ENCODE peak calls at places on chromosomes 12 and 14, in four cellular contexts. P, X, R and C are unnamed samples.
A peak's percentile ranks its signal among the peaks of the same experiment; 100 is the strongest.

GRCh38 chr12:48007206-48007605 is 2.9 kb upstream of the COL2A1 start:
- DNase-seq in P (no peak), X (no peak), R (no peak), C (no peak)

GRCh38 chr12:109020750-109021380 is at the start of gene SVOP:
- DNase-seq in R (peak; percentile 37), P (peak; percentile 18), X (no peak), C (peak; percentile 84)

GRCh38 chr12:123949118-123949774 is 23.4 kb downstream of the CCDC92 start:
- DNase-seq in R (no peak), X (no peak), P (no peak), C (no peak)

GRCh38 chr14:67413806-67414769 is 2.1 kb upstream of the PLEK2 start:
- DNase-seq in X (no peak), P (no peak), R (no peak), C (peak; percentile 67)

GRCh38 chr14:24944800-24945199 is 105.1 kb downstream of the STXBP6 start:
- DNase-seq in X (no peak), R (no peak), P (no peak), C (no peak)

GRCh38 chr14:78010688-78011087 is 159.5 kb upstream of the NRXN3 start:
- DNase-seq in X (no peak), R (no peak), P (no peak), C (no peak)

GRCh38 chr14:100022772-100023451 is 42.3 kb upstream of the EVL start:
- DNase-seq in X (no peak), R (no peak), P (no peak), C (peak; percentile 27)

GRCh38 chr12:71312767-71313375 is 126.7 kb upstream of the LGR5 start:
- DNase-seq in X (no peak), P (no peak), R (no peak), C (no peak)

GRCh38 chr12:25585662-25586061 is 32.6 kb upstream of the LMNTD1 start:
- DNase-seq in X (no peak), R (no peak), P (no peak), C (no peak)

GRCh38 chr12:105980048-105980447 is 158.7 kb downstream of the NUAK1 start:
- DNase-seq in R (no peak), X (no peak), P (no peak), C (no peak)

GRCh38 chr14:78698991-78699390 is 528.8 kb downstream of the NRXN3 start:
- DNase-seq in R (no peak), P (no peak), X (no peak), C (no peak)

GRCh38 chr14:93830753-93831461 is 42.6 kb upstream of the PRIMA1 start:
- DNase-seq in R (no peak), P (no peak), X (no peak), C (no peak)

GRCh38 chr14:93834739-93835383 is 46.6 kb upstream of the PRIMA1 start:
- DNase-seq in X (no peak), P (no peak), R (no peak), C (no peak)

GRCh38 chr14:93832076-93832475 is 43.8 kb upstream of the PRIMA1 start:
- DNase-seq in P (no peak), X (no peak), R (no peak), C (no peak)

GRCh38 chr14:93829839-93830481 is 41.7 kb upstream of the PRIMA1 start:
- DNase-seq in R (no peak), P (no peak), X (no peak), C (no peak)

DNA sequence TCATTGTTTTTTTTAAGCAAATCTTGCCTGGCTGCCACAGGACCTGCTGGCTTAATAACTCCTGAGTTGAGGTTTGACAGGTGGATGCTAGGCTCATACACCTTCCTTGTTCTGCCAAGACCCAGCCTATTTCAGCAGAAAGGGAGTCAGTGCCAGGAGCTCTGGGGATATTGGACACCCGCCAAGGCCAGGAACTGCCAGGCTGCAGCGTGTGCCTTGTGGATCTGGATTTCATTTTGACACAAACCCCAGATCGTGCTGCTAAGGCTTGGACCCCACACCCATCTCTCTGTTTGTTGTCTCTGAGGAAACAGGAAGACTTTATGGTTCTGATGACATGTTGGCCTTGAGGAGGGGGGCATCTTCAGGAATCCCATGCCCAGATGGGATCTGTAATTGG is 44.4 kb upstream of the PRIMA1 start:
- DNase-seq in P (no peak), R (no peak), X (no peak), C (no peak)
- TF ChIP-seq SPI1 in P (no peak), R (no peak), X (no peak), C (no peak)

DNA sequence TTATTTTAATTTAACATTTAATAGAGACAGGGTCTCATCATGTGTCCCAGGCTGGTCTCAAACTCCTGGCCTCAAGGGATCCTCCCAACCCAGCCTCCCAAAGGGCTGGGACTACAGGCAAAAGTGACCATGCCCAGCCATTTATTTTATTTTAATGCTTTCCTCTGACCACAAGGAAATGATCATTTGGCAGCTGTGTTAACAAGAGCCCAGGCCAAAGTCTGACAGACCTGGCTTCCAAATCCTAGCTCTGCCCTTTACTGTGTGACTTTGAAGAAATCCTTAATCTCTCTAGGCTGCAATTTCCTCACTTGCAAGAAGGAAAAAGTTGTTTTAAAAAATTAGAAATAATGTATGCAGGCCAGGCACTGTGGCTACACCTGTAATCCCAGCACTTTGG is 16.7 kb upstream of the GCH1 start:
- DNase-seq in R (no peak), P (no peak), X (no peak), C (no peak)
- TF ChIP-seq SPI1 in R (no peak), P (no peak), X (no peak), C (no peak)

GRCh38 chr12:94023879-94024278 is 124.5 kb upstream of the PLXNC1 start:
- DNase-seq in X (no peak), R (no peak), P (no peak), C (no peak)

GRCh38 chr12:94025730-94026129 is 122.6 kb upstream of the PLXNC1 start:
- DNase-seq in P (no peak), X (no peak), R (no peak), C (no peak)

GRCh38 chr12:94027561-94027960 is 120.8 kb upstream of the PLXNC1 start:
- DNase-seq in X (no peak), P (no peak), R (no peak), C (no peak)

GRCh38 chr12:94032368-94032767 is 116.0 kb upstream of the PLXNC1 start:
- DNase-seq in R (no peak), P (no peak), X (no peak), C (no peak)

GRCh38 chr12:94026566-94026965 is 121.8 kb upstream of the PLXNC1 start:
- DNase-seq in R (no peak), X (no peak), P (no peak), C (no peak)
- TF ChIP-seq SPI1 in R (no peak), X (no peak), P (no peak), C (no peak)

DNA sequence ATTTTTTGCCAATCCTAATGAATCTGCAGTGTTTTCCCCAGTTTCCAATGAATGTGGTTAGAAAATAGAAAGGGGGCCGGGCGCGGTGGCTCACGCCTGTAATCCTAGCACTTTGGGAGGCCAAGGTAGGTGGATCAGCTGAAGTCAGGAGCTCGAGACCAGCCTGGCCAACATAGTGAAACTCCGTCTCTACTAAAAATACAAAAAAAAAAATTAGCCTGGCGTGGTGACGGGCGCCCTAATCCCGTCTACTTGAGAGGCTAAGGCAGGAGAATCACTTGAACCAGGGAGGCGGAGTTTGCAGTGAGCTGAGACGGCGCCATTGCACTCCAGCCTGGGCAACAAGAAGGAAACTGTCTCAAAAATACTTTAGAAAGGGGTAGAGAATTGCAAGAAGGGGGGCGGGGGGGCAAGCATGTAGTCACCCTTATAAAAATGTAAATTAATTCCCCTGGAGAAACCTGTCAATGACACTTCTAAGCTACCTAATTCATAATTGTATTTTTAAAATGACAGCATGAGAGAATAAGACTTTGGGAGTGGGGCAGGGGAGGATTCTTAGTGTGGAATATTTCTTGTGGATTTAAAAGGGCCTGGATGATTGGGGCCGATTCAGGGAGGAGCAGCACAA is 1.7 kb downstream of the KLHDC2 start:
- DNase-seq in X (no peak), P (no peak), R (no peak), C (peak; percentile 16)
- TF ChIP-seq SPI1 in X (no peak), P (no peak), R (no peak), C (no peak)

DNA sequence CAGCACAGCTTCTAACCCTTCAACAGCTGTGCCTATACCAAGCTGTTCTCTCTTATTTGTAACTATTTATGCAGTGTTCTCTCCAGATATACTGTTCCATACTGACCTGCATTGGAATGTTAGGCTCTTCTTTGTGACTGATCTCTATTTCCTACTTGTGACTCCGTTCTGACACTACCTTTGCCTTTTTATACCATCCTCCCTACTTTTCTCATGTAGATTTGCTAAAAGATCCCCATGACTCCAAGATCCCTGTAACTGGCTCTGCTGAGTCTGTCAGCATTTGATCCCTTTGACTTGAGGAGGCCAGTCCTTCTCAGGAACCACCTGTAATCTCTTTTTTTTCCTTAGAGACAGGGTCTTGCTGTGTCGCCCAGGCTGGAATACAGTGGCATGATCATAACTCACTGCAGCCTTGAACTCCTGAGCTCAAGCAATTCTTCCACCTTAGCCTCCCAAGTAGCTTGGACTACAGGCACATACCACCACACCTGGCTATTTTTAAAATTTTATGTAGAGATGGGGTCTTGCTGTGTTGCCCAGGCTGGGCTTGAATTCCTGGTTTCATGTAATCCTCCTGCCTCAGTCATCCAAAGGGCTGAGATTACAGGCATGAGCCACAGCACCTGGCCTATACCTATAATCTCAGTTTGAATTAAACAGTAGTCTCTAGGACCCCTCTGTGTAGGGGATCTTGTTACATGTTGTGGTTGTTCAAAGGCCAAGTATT is 368.3 kb downstream of the ZFP36L1 start:
- DNase-seq in R (no peak), X (no peak), P (no peak), C (no peak)
- TF ChIP-seq SPI1 in R (no peak), X (no peak), P (no peak), C (no peak)

GRCh38 chr14:48582938-48583337 is 907.5 kb upstream of the MDGA2 start:
- DNase-seq in P (no peak), R (no peak), X (no peak), C (no peak)

GRCh38 chr14:48580692-48581091 is 905.3 kb upstream of the MDGA2 start:
- DNase-seq in P (no peak), X (no peak), R (no peak), C (no peak)

GRCh38 chr14:48586099-48586498 is 910.7 kb upstream of the MDGA2 start:
- DNase-seq in P (no peak), X (no peak), R (no peak), C (no peak)

GRCh38 chr14:48584031-48584430 is 908.6 kb upstream of the MDGA2 start:
- DNase-seq in P (no peak), R (no peak), X (no peak), C (no peak)
- TF ChIP-seq SPI1 in P (no peak), R (no peak), X (no peak), C (no peak)

DNA sequence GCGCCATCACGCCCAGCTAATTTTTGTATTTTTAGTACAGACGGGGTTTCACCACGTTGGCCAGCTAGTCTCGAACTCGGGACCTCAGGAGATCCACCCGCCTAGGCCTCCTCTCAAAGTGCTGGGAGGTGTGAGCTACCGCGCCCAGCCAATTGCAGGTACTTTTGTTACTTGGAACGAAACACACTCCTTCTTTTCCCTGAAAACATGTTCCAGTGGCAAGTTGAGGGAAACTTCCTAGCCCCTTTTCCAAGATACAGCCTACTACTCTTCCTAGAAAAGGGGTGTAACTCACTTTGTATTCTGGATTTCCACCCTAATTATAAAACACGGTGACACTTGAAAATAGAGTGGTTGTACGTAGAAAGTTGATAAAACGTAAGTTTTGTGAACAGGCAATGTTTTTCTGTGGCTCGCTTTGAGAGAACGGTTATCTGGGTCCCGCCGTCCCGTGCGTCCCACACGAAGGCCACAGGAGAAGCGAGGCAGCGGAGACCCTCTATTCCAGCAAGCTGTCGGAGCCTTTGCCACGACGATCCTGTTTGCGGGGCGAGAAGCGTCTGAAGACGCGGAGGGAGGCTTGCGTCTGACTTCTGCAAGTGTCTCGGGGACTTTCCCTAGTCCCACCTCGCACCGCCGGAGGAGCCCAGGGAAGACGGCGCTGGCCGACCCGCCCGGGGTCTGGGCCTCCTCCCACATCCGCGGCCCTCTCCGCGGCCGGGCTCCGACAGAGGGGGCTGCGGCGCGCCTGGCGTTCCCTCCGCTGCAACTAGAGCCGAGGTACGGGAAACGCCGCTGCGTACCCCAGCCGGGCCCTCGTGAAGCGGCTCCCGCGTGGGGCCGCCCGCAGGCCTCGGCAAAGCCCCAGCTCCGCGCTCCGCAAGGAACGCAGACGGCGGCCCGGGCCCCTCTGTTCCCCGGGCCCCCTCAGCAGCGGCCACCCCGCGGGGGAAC is 745 bp downstream of the CDCA4 start:
- DNase-seq in X (no peak), P (no peak), R (no peak), C (peak; percentile 21)
- TF ChIP-seq SPI1 in X (no peak), P (no peak), R (no peak), C (no peak)